ENCODE peak calls at places on chromosomes 13 and 19, in ten cellular contexts. One of them, this sample, is unnamed.

GRCh38 chr19:6362351-6362801 is 1.0 kb downstream of the CLPP start:
- DNase-seq in NCI-H2107: no peak
- DNase-seq in fibroblast of mammary gland: peak
- DNase-seq in germinal center: no peak
- DNase-seq in BJ: no peak
- DNase-seq in T1000: no peak
- DNase-seq in EL: peak
- DNase-seq in vagina: no peak
- DNase-seq in Kasumi-1: no peak
- DNase-seq in activated CD8-positive, alpha-beta memory T cell treated with anti-CD3 and anti-CD28 coated beads for 4 hours: no peak
- DNase-seq in this sample: peak

GRCh38 chr19:49442793-49443365 is 1.6 kb upstream of the SLC17A7 start:
- DNase-seq in BJ: no peak
- DNase-seq in fibroblast of mammary gland: peak
- DNase-seq in EL: peak
- DNase-seq in T1000: peak
- DNase-seq in vagina: peak
- DNase-seq in activated CD8-positive, alpha-beta memory T cell treated with anti-CD3 and anti-CD28 coated beads for 4 hours: no peak
- DNase-seq in NCI-H2107: no peak
- DNase-seq in Kasumi-1: peak
- DNase-seq in germinal center: peak
- DNase-seq in this sample: peak

GRCh38 chr19:44684892-44685847 is 13.8 kb upstream of the CEACAM16 start:
- DNase-seq in fibroblast of mammary gland: peak
- DNase-seq in NCI-H2107: no peak
- DNase-seq in activated CD8-positive, alpha-beta memory T cell treated with anti-CD3 and anti-CD28 coated beads for 4 hours: no peak
- DNase-seq in BJ: peak
- DNase-seq in Kasumi-1: no peak
- DNase-seq in germinal center: no peak
- DNase-seq in EL: peak
- DNase-seq in vagina: no peak
- DNase-seq in T1000: peak
- DNase-seq in this sample: peak

GRCh38 chr13:27605610-27606200 is 14.6 kb downstream of the LNX2 start:
- DNase-seq in activated CD8-positive, alpha-beta memory T cell treated with anti-CD3 and anti-CD28 coated beads for 4 hours: no peak
- DNase-seq in BJ: no peak
- DNase-seq in fibroblast of mammary gland: peak
- DNase-seq in vagina: no peak
- DNase-seq in EL: no peak
- DNase-seq in NCI-H2107: no peak
- DNase-seq in Kasumi-1: no peak
- DNase-seq in T1000: no peak
- DNase-seq in germinal center: no peak
- DNase-seq in this sample: peak

GRCh38 chr19:23116802-23117571 is at the start of gene ZNF730:
- DNase-seq in NCI-H2107: peak
- DNase-seq in BJ: peak
- DNase-seq in T1000: peak
- DNase-seq in activated CD8-positive, alpha-beta memory T cell treated with anti-CD3 and anti-CD28 coated beads for 4 hours: peak
- DNase-seq in vagina: no peak
- DNase-seq in fibroblast of mammary gland: peak
- DNase-seq in Kasumi-1: peak
- DNase-seq in germinal center: peak
- DNase-seq in EL: peak
- DNase-seq in this sample: peak

GRCh38 chr13:74098077-74098476 is 36.1 kb downstream of the KLF12 start:
- DNase-seq in vagina: no peak
- DNase-seq in germinal center: no peak
- DNase-seq in T1000: no peak
- DNase-seq in BJ: no peak
- DNase-seq in fibroblast of mammary gland: no peak
- DNase-seq in activated CD8-positive, alpha-beta memory T cell treated with anti-CD3 and anti-CD28 coated beads for 4 hours: no peak
- DNase-seq in Kasumi-1: no peak
- DNase-seq in NCI-H2107: no peak
- DNase-seq in EL: no peak
- DNase-seq in this sample: no peak

GRCh38 chr13:76038920-76039716 is 403.0 kb downstream of the LMO7 start:
- DNase-seq in fibroblast of mammary gland: no peak
- DNase-seq in germinal center: no peak
- DNase-seq in T1000: no peak
- DNase-seq in EL: no peak
- DNase-seq in BJ: no peak
- DNase-seq in vagina: no peak
- DNase-seq in NCI-H2107: no peak
- DNase-seq in Kasumi-1: no peak
- DNase-seq in activated CD8-positive, alpha-beta memory T cell treated with anti-CD3 and anti-CD28 coated beads for 4 hours: no peak
- DNase-seq in this sample: peak

GRCh38 chr19:49684251-49684982 is 5.0 kb upstream of the ADM5 start:
- DNase-seq in EL: peak
- DNase-seq in T1000: no peak
- DNase-seq in vagina: no peak
- DNase-seq in NCI-H2107: no peak
- DNase-seq in BJ: no peak
- DNase-seq in Kasumi-1: peak
- DNase-seq in activated CD8-positive, alpha-beta memory T cell treated with anti-CD3 and anti-CD28 coated beads for 4 hours: no peak
- DNase-seq in germinal center: peak
- DNase-seq in fibroblast of mammary gland: no peak
- DNase-seq in this sample: no peak

GRCh38 chr19:27935669-27936068 is 1277.3 kb downstream of the UQCRFS1 start:
- DNase-seq in T1000: no peak
- DNase-seq in BJ: no peak
- DNase-seq in vagina: no peak
- DNase-seq in Kasumi-1: peak
- DNase-seq in EL: no peak
- DNase-seq in NCI-H2107: no peak
- DNase-seq in germinal center: no peak
- DNase-seq in fibroblast of mammary gland: no peak
- DNase-seq in activated CD8-positive, alpha-beta memory T cell treated with anti-CD3 and anti-CD28 coated beads for 4 hours: no peak
- DNase-seq in this sample: no peak

GRCh38 chr13:111853766-111854165 is 213.2 kb upstream of the SOX1 start:
- DNase-seq in vagina: peak
- DNase-seq in BJ: no peak
- DNase-seq in Kasumi-1: no peak
- DNase-seq in T1000: no peak
- DNase-seq in fibroblast of mammary gland: no peak
- DNase-seq in NCI-H2107: peak
- DNase-seq in activated CD8-positive, alpha-beta memory T cell treated with anti-CD3 and anti-CD28 coated beads for 4 hours: no peak
- DNase-seq in germinal center: no peak
- DNase-seq in EL: no peak
- DNase-seq in this sample: no peak

GRCh38 chr19:45172173-45172572 is 5.9 kb downstream of the TRAPPC6A start:
- DNase-seq in EL: no peak
- DNase-seq in T1000: no peak
- DNase-seq in Kasumi-1: no peak
- DNase-seq in germinal center: no peak
- DNase-seq in fibroblast of mammary gland: no peak
- DNase-seq in NCI-H2107: no peak
- DNase-seq in BJ: no peak
- DNase-seq in activated CD8-positive, alpha-beta memory T cell treated with anti-CD3 and anti-CD28 coated beads for 4 hours: no peak
- DNase-seq in vagina: no peak
- DNase-seq in this sample: no peak

GRCh38 chr19:39563408-39563807 is 23.4 kb upstream of the EID2 start:
- DNase-seq in EL: peak
- DNase-seq in T1000: no peak
- DNase-seq in vagina: no peak
- DNase-seq in NCI-H2107: no peak
- DNase-seq in fibroblast of mammary gland: peak
- DNase-seq in activated CD8-positive, alpha-beta memory T cell treated with anti-CD3 and anti-CD28 coated beads for 4 hours: no peak
- DNase-seq in Kasumi-1: no peak
- DNase-seq in BJ: no peak
- DNase-seq in germinal center: no peak
- DNase-seq in this sample: peak

GRCh38 chr13:98496966-98497365 is 79.9 kb downstream of the STK24 start:
- DNase-seq in BJ: no peak
- DNase-seq in T1000: no peak
- DNase-seq in EL: no peak
- DNase-seq in germinal center: no peak
- DNase-seq in fibroblast of mammary gland: no peak
- DNase-seq in activated CD8-positive, alpha-beta memory T cell treated with anti-CD3 and anti-CD28 coated beads for 4 hours: no peak
- DNase-seq in NCI-H2107: no peak
- DNase-seq in vagina: no peak
- DNase-seq in Kasumi-1: no peak
- DNase-seq in this sample: no peak

GRCh38 chr19:17156947-17157302 is 58.2 kb upstream of the USE1 start:
- DNase-seq in Kasumi-1: peak
- DNase-seq in EL: no peak
- DNase-seq in germinal center: no peak
- DNase-seq in T1000: no peak
- DNase-seq in BJ: no peak
- DNase-seq in vagina: no peak
- DNase-seq in activated CD8-positive, alpha-beta memory T cell treated with anti-CD3 and anti-CD28 coated beads for 4 hours: no peak
- DNase-seq in NCI-H2107: no peak
- DNase-seq in fibroblast of mammary gland: no peak
- DNase-seq in this sample: no peak

GRCh38 chr13:41085961-41086360 is 24.7 kb downstream of the WBP4 start:
- DNase-seq in EL: no peak
- DNase-seq in Kasumi-1: no peak
- DNase-seq in germinal center: no peak
- DNase-seq in T1000: no peak
- DNase-seq in vagina: no peak
- DNase-seq in BJ: no peak
- DNase-seq in fibroblast of mammary gland: no peak
- DNase-seq in activated CD8-positive, alpha-beta memory T cell treated with anti-CD3 and anti-CD28 coated beads for 4 hours: no peak
- DNase-seq in NCI-H2107: no peak
- DNase-seq in this sample: no peak